ENCODE peak calls at places on chromosomes 2 and 18, in five cellular contexts. U is ovary, R is vagina, A is aorta, H is endothelial cell of umbilical vein. L is an unnamed sample. For H3K36me3 and H3K27me3, the result is how much of the 10 kb centered on the place peaks cover.

GRCh38 chr2:188291617-188292445 is at the start of gene GULP1:
- DNase-seq in H (peak), R (no peak), U (peak), A (peak), L (peak)

GRCh38 chr18:1014496-1014895 is 109.8 kb downstream of the ADCYAP1 start:
- DNase-seq in U (no peak), A (no peak), R (no peak), H (no peak), L (no peak)

GRCh38 chr18:498901-499300 is 1.6 kb downstream of the COLEC12 start:
- DNase-seq in H (no peak), U (no peak), R (no peak), A (no peak), L (no peak)

GRCh38 chr2:164447660-164448059 is 173.6 kb downstream of the GRB14 start:
- DNase-seq in H (no peak), A (no peak), U (no peak), R (no peak), L (no peak)

GRCh38 chr18:48529796-48530195 is 9.0 kb upstream of the CTIF start:
- DNase-seq in U (no peak), A (no peak), R (no peak), H (no peak), L (no peak)

GRCh38 chr2:114022360-114023085 is 132.6 kb downstream of the ACTR3 start:
- DNase-seq in H (no peak), A (no peak), R (no peak), U (no peak), L (no peak)

GRCh38 chr18:77422974-77423373 is 173.3 kb downstream of the GALR1 start:
- DNase-seq in A (no peak), R (no peak), U (no peak), H (no peak), L (no peak)

GRCh38 chr2:24287171-24287570 is 73.2 kb downstream of the ITSN2 start:
- DNase-seq in R (no peak), U (no peak), A (no peak), H (no peak), L (no peak)

GRCh38 chr2:15816674-15817406 is 123.5 kb upstream of the MYCN start:
- DNase-seq in A (no peak), R (no peak), U (no peak), H (no peak), L (no peak)

DNA sequence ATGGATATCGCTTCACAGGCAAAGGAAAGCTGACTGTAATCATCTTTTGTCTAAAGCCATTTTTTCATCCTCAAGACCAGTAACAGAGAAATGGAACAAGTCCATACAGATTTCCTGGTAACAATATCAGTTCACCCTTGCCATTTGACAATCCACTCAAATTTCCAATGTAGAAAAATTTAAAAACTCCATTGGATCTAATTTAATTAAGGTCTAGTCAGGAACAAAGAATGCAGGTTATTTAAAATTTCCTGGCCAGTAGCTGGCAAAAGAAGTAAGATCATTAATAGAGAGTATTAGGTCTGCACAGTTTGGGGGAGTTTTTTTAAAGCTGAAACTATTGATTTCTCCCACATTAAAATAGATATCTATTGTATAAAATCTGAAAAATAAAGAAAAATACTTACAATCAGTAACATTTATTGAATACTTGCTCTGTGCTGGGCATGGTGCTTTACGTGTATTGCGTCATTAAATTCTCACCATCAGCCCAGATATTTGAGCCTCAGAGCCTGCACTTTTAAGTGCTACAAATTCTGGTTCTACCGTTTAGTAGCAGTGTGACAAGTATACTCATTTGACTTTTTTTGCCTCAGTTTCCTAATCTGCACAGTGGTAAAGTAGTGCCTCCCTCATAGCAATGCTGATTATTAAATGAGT is 41.8 kb downstream of the SMARCAL1 start:
- DNase-seq in R (no peak), U (no peak), H (no peak), A (no peak), L (no peak)
- H3K36me3 ChIP-seq in R (under half), U (under half), H (under half), A (under half), L (half or more)

GRCh38 chr2:101818531-101819451 is 121.3 kb downstream of the MAP4K4 start:
- DNase-seq in R (no peak), U (no peak), H (peak), A (no peak), L (no peak)

GRCh38 chr2:101823347-101823791 is 125.9 kb downstream of the MAP4K4 start:
- DNase-seq in A (peak), H (peak), U (no peak), R (no peak), L (no peak)

GRCh38 chr2:101821828-101822458 is 124.4 kb downstream of the MAP4K4 start:
- DNase-seq in H (no peak), R (no peak), A (no peak), U (no peak), L (no peak)

GRCh38 chr2:101821059-101821805 is 123.7 kb downstream of the MAP4K4 start:
- DNase-seq in R (no peak), H (no peak), A (no peak), U (no peak), L (no peak)

DNA sequence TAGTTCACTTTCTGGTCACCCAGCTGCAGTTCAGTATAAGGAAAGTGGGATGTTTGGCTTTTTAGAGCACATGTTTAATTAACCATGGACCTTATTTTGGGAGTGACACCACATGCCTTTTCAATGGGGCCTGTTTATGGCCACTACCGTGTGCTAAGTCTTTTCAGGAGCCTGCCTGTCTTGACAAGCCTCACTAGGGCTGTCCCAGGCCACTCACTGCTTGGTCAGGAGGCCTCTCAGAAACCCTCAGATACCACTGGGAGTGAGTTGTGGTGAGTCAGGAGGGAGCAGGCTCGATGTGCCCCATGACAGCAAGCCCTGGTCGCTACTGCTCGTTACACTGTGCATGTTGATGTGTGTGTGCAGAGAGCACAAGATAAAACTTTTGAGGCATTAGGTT is 123.0 kb downstream of the MAP4K4 start:
- DNase-seq in U (no peak), A (no peak), R (no peak), H (no peak), L (no peak)
- H3K27me3 ChIP-seq in U (under half), A (under half), R (under half), H (under half), L (under half)

DNA sequence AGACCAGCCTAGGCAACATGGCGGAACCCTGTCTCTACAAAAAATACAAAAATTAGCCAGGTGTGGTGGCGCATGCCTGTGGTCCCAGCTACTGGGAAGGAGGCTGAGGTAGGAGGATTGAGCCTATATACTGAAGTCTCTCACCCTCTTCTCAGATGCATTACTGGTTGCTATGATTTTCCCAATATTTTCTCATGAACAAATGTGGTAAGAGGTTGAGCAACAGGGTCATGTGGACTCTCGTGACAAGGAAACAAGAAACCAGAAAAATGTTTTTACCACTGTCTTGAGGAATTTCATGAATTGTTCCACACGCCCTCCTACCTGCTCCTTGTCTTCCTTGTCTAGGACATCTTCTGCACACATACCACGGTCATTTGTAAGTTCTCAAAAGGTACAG is 12.4 kb downstream of the LMAN2L start:
- DNase-seq in H (no peak), R (no peak), U (no peak), A (no peak), L (no peak)
- H3K36me3 ChIP-seq in H (under half), R (under half), U (under half), A (under half), L (under half)

GRCh38 chr2:11513319-11513718 is 20.5 kb upstream of the GREB1 start:
- DNase-seq in A (no peak), H (no peak), R (no peak), U (no peak), L (no peak)
- H3K27me3 ChIP-seq in A (under half), H (under half), R (under half), U (under half), L (under half)

DNA sequence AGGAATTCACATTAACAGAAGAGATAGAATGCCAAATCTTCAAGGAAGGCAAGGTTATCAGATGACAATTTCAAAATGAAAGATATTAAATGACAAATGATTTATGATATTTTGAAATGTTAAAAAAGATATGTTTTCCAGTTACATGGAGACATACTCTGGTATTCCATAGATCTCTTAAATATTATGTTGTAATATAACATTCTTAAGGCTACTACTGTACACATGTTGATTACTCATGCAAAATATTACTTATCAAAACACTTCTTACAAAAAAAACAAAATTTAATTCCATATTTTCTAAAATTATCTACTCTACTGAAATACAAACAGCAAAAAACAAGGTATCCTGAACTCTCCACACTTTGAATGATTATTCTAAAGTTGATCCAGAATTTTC is 22.9 kb downstream of the RTTN start:
- DNase-seq in A (no peak), R (no peak), H (no peak), U (no peak), L (no peak)
- H3K36me3 ChIP-seq in A (under half), R (under half), H (under half), U (under half), L (under half)

GRCh38 chr2:234187646-234188174 is 137.2 kb downstream of the SPP2 start:
- DNase-seq in A (no peak), H (no peak), R (no peak), U (no peak), L (no peak)
- H3K27me3 ChIP-seq in A (under half), H (under half), R (under half), U (under half), L (under half)

GRCh38 chr2:108460345-108461037 is 11.5 kb downstream of the GCC2 start:
- DNase-seq in H (no peak), R (no peak), A (no peak), U (no peak), L (no peak)
- H3K36me3 ChIP-seq in H (under half), R (under half), A (under half), U (under half), L (half or more)

GRCh38 chr18:78976697-78977626 is 2.7 kb upstream of the SALL3 start:
- DNase-seq in U (no peak), H (no peak), R (peak), A (no peak), L (no peak)

GRCh38 chr18:78979682-78980278 is at the start of gene SALL3:
- DNase-seq in R (no peak), A (no peak), H (no peak), U (no peak), L (no peak)

GRCh38 chr18:78979058-78979680 is 449 bp upstream of the SALL3 start:
- DNase-seq in R (peak), U (no peak), A (no peak), H (no peak), L (no peak)

GRCh38 chr18:78978336-78979057 is 1.1 kb upstream of the SALL3 start:
- DNase-seq in A (no peak), U (no peak), H (no peak), R (peak), L (no peak)

GRCh38 chr18:78977627-78978271 is 1.9 kb upstream of the SALL3 start:
- DNase-seq in R (peak), A (no peak), U (no peak), H (no peak), L (no peak)
- H3K27me3 ChIP-seq in R (under half), A (under half), U (under half), H (half or more), L (under half)

GRCh38 chr2:20294231-20294630 is 56.4 kb downstream of the PUM2 start:
- DNase-seq in A (no peak), R (no peak), H (no peak), U (no peak), L (no peak)

GRCh38 chr2:20292984-20293383 is 57.7 kb downstream of the PUM2 start:
- DNase-seq in H (no peak), A (no peak), R (no peak), U (no peak), L (no peak)

GRCh38 chr2:20291846-20292408 is 58.7 kb downstream of the PUM2 start:
- DNase-seq in U (no peak), A (no peak), H (no peak), R (no peak), L (no peak)

GRCh38 chr2:20291106-20291564 is 59.5 kb downstream of the PUM2 start:
- DNase-seq in H (peak), U (no peak), R (no peak), A (no peak), L (no peak)

DNA sequence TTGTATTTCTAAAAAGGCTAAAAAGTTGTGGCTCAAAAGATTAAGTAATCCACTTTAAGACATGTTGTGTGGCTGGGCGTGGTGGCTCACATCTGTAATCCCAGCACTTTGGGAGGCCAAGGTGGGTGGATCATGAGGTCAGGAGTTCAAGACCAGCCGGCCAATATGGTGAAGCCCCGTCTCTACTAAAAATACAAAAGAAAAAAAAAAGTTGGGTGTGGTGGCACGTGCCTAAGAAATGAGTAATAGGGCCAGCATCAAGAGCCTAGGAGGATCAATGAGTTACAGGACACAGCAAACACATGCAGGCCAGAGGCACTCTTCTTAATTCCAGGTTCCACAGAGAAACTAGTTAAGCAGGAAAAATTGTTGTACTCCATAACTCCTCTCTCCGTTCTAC is 61.7 kb downstream of the PUM2 start:
- DNase-seq in H (no peak), U (no peak), A (no peak), R (no peak), L (no peak)
- H3K36me3 ChIP-seq in H (under half), U (under half), A (under half), R (under half), L (under half)

GRCh38 chr2:128646091-128646490 is 327.4 kb upstream of the HS6ST1 start:
- DNase-seq in U (no peak), R (no peak), A (no peak), H (no peak), L (no peak)
- H3K27me3 ChIP-seq in U (under half), R (under half), A (under half), H (under half), L (under half)

L was measured in tibial artery.